ENCODE peak calls at places on chromosomes 4 and X, in ten cellular contexts. M, S, O, P, V, W, E, L, N and Y are unnamed samples.

GRCh38 chr4:84994280-84994679 is 27.8 kb upstream of the WDFY3 start:
- DNase-seq in M (no peak), S (no peak), O (no peak), P (no peak), V (no peak), W (peak; percentile 25), E (no peak), L (no peak), N (no peak), Y (no peak)

GRCh38 chr4:37188100-37188499 is 56.4 kb upstream of the NWD2 start:
- DNase-seq in M (no peak), S (no peak), O (no peak), P (no peak), V (no peak), W (no peak), E (no peak), L (no peak), N (no peak), Y (no peak)

GRCh38 chr4:183158062-183158461 is 59.0 kb downstream of the WWC2 start:
- DNase-seq in M (no peak), S (no peak), O (peak; percentile 60), P (no peak), V (no peak), W (peak; percentile 26), E (peak; percentile 58), L (no peak), N (no peak), Y (no peak)

GRCh38 chr4:24750106-24750505 is 45.3 kb upstream of the SOD3 start:
- DNase-seq in M (no peak), S (no peak), O (no peak), P (no peak), V (no peak), W (no peak), E (no peak), L (no peak), N (no peak), Y (no peak)

GRCh38 chrX:104270916-104271512 is 16.3 kb upstream of the ESX1 start:
- DNase-seq in M (no peak), S (no peak), O (no peak), P (no peak), V (peak; percentile 17), W (peak; percentile 55), E (no peak), L (peak; percentile 23), N (peak; percentile 21), Y (no peak)

GRCh38 chr4:101953949-101954348 is 163.4 kb downstream of the BANK1 start:
- DNase-seq in M (no peak), S (no peak), O (peak; percentile 86), P (peak; percentile 78), V (no peak), W (peak; percentile 33), E (peak; percentile 13), L (no peak), N (no peak), Y (no peak)

GRCh38 chr4:95979961-95980876 is 140.3 kb downstream of the PDHA2 start:
- DNase-seq in M (no peak), S (no peak), O (no peak), P (no peak), V (no peak), W (no peak), E (no peak), L (no peak), N (no peak), Y (no peak)

GRCh38 chrX:129772796-129773431 is 6.8 kb upstream of the SASH3 start:
- DNase-seq in M (no peak), S (no peak), O (no peak), P (no peak), V (no peak), W (no peak), E (no peak), L (no peak), N (peak; percentile 5), Y (no peak)

GRCh38 chr4:95129708-95130343 is 372.1 kb downstream of the BMPR1B start:
- DNase-seq in M (no peak), S (peak; percentile 64), O (peak; percentile 93), P (peak; percentile 98), V (no peak), W (peak; percentile 99), E (peak; percentile 99), L (no peak), N (no peak), Y (no peak)

GRCh38 chr4:99087887-99088484 is 602 bp downstream of the ADH5 start:
- DNase-seq in M (no peak), S (peak; percentile 65), O (peak; percentile 1), P (peak; percentile 31), V (peak; percentile 68), W (peak; percentile 95), E (peak; percentile 54), L (peak; percentile 24), N (peak; percentile 37), Y (no peak)

GRCh38 chrX:27728291-27728690 is 79.5 kb upstream of the MAGEB10 start:
- DNase-seq in M (no peak), S (no peak), O (peak; percentile 18), P (peak; percentile 46), V (no peak), W (no peak), E (peak; percentile 35), L (no peak), N (no peak), Y (no peak)

GRCh38 chrX:109847257-109848187 is 114.5 kb upstream of the ACSL4 start:
- DNase-seq in M (no peak), S (peak; percentile 24), O (peak; percentile 93), P (peak; percentile 81), V (no peak), W (peak; percentile 83), E (peak; percentile 82), L (no peak), N (no peak), Y (no peak)

GRCh38 chr4:142480244-142480643 is 365.9 kb downstream of the INPP4B start:
- DNase-seq in M (no peak), S (no peak), O (no peak), P (no peak), V (no peak), W (peak; percentile 33), E (peak; percentile 27), L (no peak), N (no peak), Y (no peak)

GRCh38 chr4:3112979-3113469 is 38.5 kb downstream of the HTT start:
- DNase-seq in M (no peak), S (no peak), O (no peak), P (peak; percentile 11), V (no peak), W (peak; percentile 57), E (no peak), L (no peak), N (no peak), Y (no peak)

GRCh38 chr4:13919021-13919441 is 291.5 kb upstream of the BOD1L1 start:
- DNase-seq in M (no peak), S (no peak), O (no peak), P (no peak), V (no peak), W (peak; percentile 97), E (peak; percentile 95), L (no peak), N (peak; percentile 8), Y (no peak)

GRCh38 chrX:30900227-30900626 is 11.2 kb upstream of the TAB3 start:
- DNase-seq in M (no peak), S (no peak), O (no peak), P (no peak), V (no peak), W (peak; percentile 32), E (no peak), L (no peak), N (no peak), Y (no peak)

GRCh38 chr4:155854597-155855226 is 11.4 kb downstream of the ASIC5 start:
- DNase-seq in M (no peak), S (peak; percentile 32), O (no peak), P (no peak), V (no peak), W (peak; percentile 65), E (no peak), L (no peak), N (no peak), Y (no peak)

GRCh38 chr4:2335729-2336101 is 73.8 kb upstream of the MXD4 start:
- DNase-seq in M (no peak), S (no peak), O (no peak), P (no peak), V (no peak), W (no peak), E (no peak), L (no peak), N (no peak), Y (no peak)

GRCh38 chr4:66052426-66052825 is 382.1 kb upstream of the EPHA5 start:
- DNase-seq in M (no peak), S (no peak), O (no peak), P (no peak), V (no peak), W (no peak), E (no peak), L (no peak), N (no peak), Y (no peak)

GRCh38 chrX:103554687-103555417 is 30.5 kb upstream of the TCEAL4 start:
- DNase-seq in M (peak; percentile 42), S (no peak), O (no peak), P (no peak), V (peak; percentile 45), W (no peak), E (no peak), L (peak; percentile 66), N (peak; percentile 53), Y (peak; percentile 52)